ENCODE peak calls at places on chromosomes 7 and 10, in four cellular contexts. G is SJSA1, H is cardiac muscle cell, Q is astrocyte. D is an unnamed sample.

GRCh38 chr10:131049051-131049450 is 262.5 kb downstream of the TCERG1L start:
- DNase-seq in G (no peak), Q (no peak), H (no peak), D (no peak)

GRCh38 chr7:20219446-20220292 is 2.5 kb upstream of the MACC1 start:
- DNase-seq in Q (peak; percentile 99), H (no peak), G (peak; percentile 33), D (no peak)

GRCh38 chr7:107023522-107024149 is 20.9 kb upstream of the PRKAR2B start:
- DNase-seq in Q (peak; percentile 77), H (no peak), G (no peak), D (no peak)

GRCh38 chr10:29239569-29240472 is 49.0 kb upstream of the LYZL1 start:
- DNase-seq in H (peak; percentile 51), Q (no peak), G (peak; percentile 23), D (peak; percentile 29)

GRCh38 chr7:133633055-133633454 is 380.2 kb downstream of the EXOC4 start:
- DNase-seq in H (no peak), Q (peak; percentile 32), G (no peak), D (no peak)

GRCh38 chr10:91562839-91563581 is 69.9 kb downstream of the PPP1R3C start:
- DNase-seq in Q (no peak), G (no peak), H (no peak), D (no peak)

GRCh38 chr7:25028370-25028971 is 48.5 kb upstream of the OSBPL3 start:
- DNase-seq in G (peak; percentile 78), Q (peak; percentile 98), H (no peak), D (no peak)

GRCh38 chr7:152076324-152076821 is 50.9 kb downstream of the GALNT11 start:
- DNase-seq in H (peak; percentile 18), G (no peak), Q (no peak), D (peak; percentile 50)

GRCh38 chr10:23368816-23369640 is 24.4 kb upstream of the C10orf67 start:
- DNase-seq in G (no peak), H (no peak), Q (peak; percentile 14), D (no peak)

GRCh38 chr7:151432658-151433521 is 7.1 kb downstream of the CRYGN start:
- DNase-seq in H (no peak), G (no peak), Q (no peak), D (no peak)

GRCh38 chr10:43888551-43888950 is 239.9 kb upstream of the ZNF32 start:
- DNase-seq in G (peak; percentile 86), H (no peak), Q (peak; percentile 87), D (no peak)

GRCh38 chr7:20403356-20403755 is 72.7 kb downstream of the ITGB8 start:
- DNase-seq in Q (no peak), H (peak; percentile 2), G (no peak), D (no peak)

GRCh38 chr7:46557295-46557711 is 636.2 kb upstream of the IGFBP3 start:
- DNase-seq in H (no peak), G (no peak), Q (peak; percentile 59), D (no peak)

GRCh38 chr7:41118490-41118889 is 584.4 kb downstream of the INHBA start:
- DNase-seq in Q (no peak), G (no peak), H (no peak), D (no peak)

GRCh38 chr7:149771199-149771636 is 2.2 kb downstream of the ZNF467 start:
- DNase-seq in Q (no peak), G (no peak), H (no peak), D (no peak)
- H3K4me3 ChIP-seq in Q (peak overlapping the region; percentile 42), G (no peak overlapping the region), H (peak overlapping the region; percentile 27), D (peak overlapping the region; percentile 18)

GRCh38 chr10:3786295-3786981 is 1.4 kb upstream of the KLF6 start:
- DNase-seq in H (peak; percentile 45), Q (peak; percentile 44), G (peak; percentile 57), D (no peak)
- H3K4me1 ChIP-seq in H (peaks cover 10% of the 10 kb centered on the region), Q (peaks cover 17% of the 10 kb centered on the region), G (peaks cover 30% of the 10 kb centered on the region), D (peaks cover 6% of the 10 kb centered on the region)

GRCh38 chr7:8290645-8291308 is 28.8 kb upstream of the ICA1 start:
- DNase-seq in H (no peak), G (no peak), Q (peak; percentile 18), D (no peak)
- H3K27ac ChIP-seq in H (no peak overlapping the region), G (no peak overlapping the region), Q (no peak overlapping the region), D (no peak overlapping the region)

GRCh38 chr7:112789453-112789823 is 755 bp downstream of the TMEM168 start:
- DNase-seq in Q (no peak), H (no peak), G (no peak), D (no peak)
- H3K4me3 ChIP-seq in Q (peak overlapping the region; percentile 81), H (peak overlapping the region; percentile 38), G (peak overlapping the region; percentile 87), D (peak overlapping the region; percentile 89)

D was measured in iPS DF 6.9.